ENCODE peak calls at places on chromosomes 7 and 10, in four cellular contexts. J, I, A and L are unnamed samples.

GRCh38 chr10:119701861-119702260 is 24.0 kb upstream of the INPP5F start:
- DNase-seq in J (peak), I (no peak), A (no peak), L (no peak)

GRCh38 chr10:68074404-68074774 is 694 bp downstream of the HERC4 start:
- DNase-seq in J (no peak), I (no peak), A (no peak), L (no peak)

GRCh38 chr7:44574286-44574872 is 671 bp upstream of the DDX56 start:
- DNase-seq in J (no peak), I (no peak), A (no peak), L (no peak)

GRCh38 chr7:135204271-135204872 is 7.0 kb downstream of the WDR91 start:
- DNase-seq in J (peak), I (no peak), A (no peak), L (no peak)

GRCh38 chr7:17989546-17989945 is 38.1 kb downstream of the PRPS1L1 start:
- DNase-seq in J (peak), I (peak), A (no peak), L (no peak)

GRCh38 chr10:70660722-70661121 is 11.6 kb upstream of the ADAMTS14 start:
- DNase-seq in J (no peak), I (no peak), A (no peak), L (no peak)

GRCh38 chr7:73623798-73624668 is at the start of gene MLXIPL:
- DNase-seq in J (peak), I (peak), A (peak), L (no peak)

GRCh38 chr7:98630770-98631169 is 13.7 kb downstream of the NPTX2 start:
- DNase-seq in J (no peak), I (no peak), A (no peak), L (no peak)

GRCh38 chr10:89853796-89854195 is 152.4 kb downstream of the KIF20B start:
- DNase-seq in J (no peak), I (no peak), A (no peak), L (no peak)

GRCh38 chr10:29160110-29160669 is 128.7 kb upstream of the LYZL1 start:
- DNase-seq in J (peak), I (no peak), A (no peak), L (peak)

GRCh38 chr7:19665399-19666008 is 43.3 kb downstream of the POLR1F start:
- DNase-seq in J (peak), I (no peak), A (no peak), L (peak)

GRCh38 chr7:110922906-110923305 is 168.0 kb upstream of the LRRN3 start:
- DNase-seq in J (peak), I (no peak), A (no peak), L (no peak)

GRCh38 chr10:99328579-99329237 is 448 bp upstream of the CNNM1 start:
- DNase-seq in J (no peak), I (no peak), A (no peak), L (no peak)

GRCh38 chr10:73827346-73828089 is 16.1 kb upstream of the NDST2 start:
- DNase-seq in J (no peak), I (no peak), A (no peak), L (no peak)

GRCh38 chr10:43961523-43962345 is 313.1 kb upstream of the ZNF32 start:
- DNase-seq in J (no peak), I (no peak), A (no peak), L (no peak)

GRCh38 chr7:76430836-76431235 is 6.1 kb downstream of the ZP3 start:
- DNase-seq in J (no peak), I (no peak), A (no peak), L (no peak)

GRCh38 chr10:66747451-66747850 is 178.4 kb upstream of the LRRTM3 start:
- DNase-seq in J (no peak), I (no peak), A (no peak), L (no peak)

GRCh38 chr7:142868188-142868811 is 13.4 kb downstream of the EPHB6 start:
- DNase-seq in J (no peak), I (no peak), A (no peak), L (no peak)

GRCh38 chr10:58217612-58218011 is 50.1 kb downstream of the IPMK start:
- DNase-seq in J (peak), I (no peak), A (no peak), L (no peak)

GRCh38 chr7:92778972-92779371 is 57.4 kb downstream of the CDK6 start:
- DNase-seq in J (no peak), I (peak), A (no peak), L (peak)

GRCh38 chr7:90931996-90932912 is 332.0 kb upstream of the FZD1 start:
- DNase-seq in J (no peak), I (peak), A (no peak), L (no peak)

GRCh38 chr7:121504478-121504877 is 108.4 kb upstream of the FAM3C start:
- DNase-seq in J (peak), I (no peak), A (no peak), L (no peak)

GRCh38 chr7:30914611-30915601 is 3.3 kb downstream of the AQP1 start:
- DNase-seq in J (no peak), I (no peak), A (no peak), L (peak)

GRCh38 chr10:35950221-35950620 is 308.1 kb upstream of the FZD8 start:
- DNase-seq in J (no peak), I (no peak), A (no peak), L (no peak)

GRCh38 chr7:22854158-22855048 is 31.8 kb upstream of the TOMM7 start:
- DNase-seq in J (peak), I (peak), A (peak), L (peak)

GRCh38 chr10:61757525-61758397 is 95.0 kb downstream of the CABCOCO1 start:
- DNase-seq in J (peak), I (peak), A (no peak), L (no peak)

GRCh38 chr7:17132726-17133125 is 165.7 kb upstream of the AHR start:
- DNase-seq in J (no peak), I (no peak), A (no peak), L (no peak)

GRCh38 chr10:133241501-133242205 is 4.0 kb downstream of the VENTX start:
- DNase-seq in J (no peak), I (no peak), A (no peak), L (no peak)

GRCh38 chr7:157692156-157693011 is 355.6 kb downstream of the DNAJB6 start:
- DNase-seq in J (no peak), I (no peak), A (no peak), L (peak)

GRCh38 chr10:72107325-72108003 is 19.1 kb upstream of the SPOCK2 start:
- DNase-seq in J (no peak), I (no peak), A (no peak), L (no peak)

GRCh38 chr10:127506094-127506493 is 43.0 kb upstream of the NPS start:
- DNase-seq in J (no peak), I (no peak), A (no peak), L (no peak)

GRCh38 chr7:17725761-17726160 is 214.5 kb downstream of the SNX13 start:
- DNase-seq in J (peak), I (no peak), A (no peak), L (no peak)

GRCh38 chr10:68330852-68331454 is 911 bp upstream of the HNRNPH3 start:
- DNase-seq in J (no peak), I (peak), A (no peak), L (no peak)

GRCh38 chr7:155420116-155420515 is 37.8 kb upstream of the EN2 start:
- DNase-seq in J (no peak), I (no peak), A (no peak), L (no peak)

GRCh38 chr10:43231523-43232078 is 35.3 kb downstream of the RASGEF1A start:
- DNase-seq in J (no peak), I (peak), A (no peak), L (no peak)

GRCh38 chr10:46283217-46283944 is 3.4 kb upstream of the ANTXRL start:
- DNase-seq in J (no peak), I (peak), A (peak), L (no peak)

GRCh38 chr10:46284286-46285229 is 2.2 kb upstream of the ANTXRL start:
- DNase-seq in J (peak), I (peak), A (peak), L (peak)

GRCh38 chr10:46283945-46284285 is 2.9 kb upstream of the ANTXRL start:
- DNase-seq in J (no peak), I (peak), A (no peak), L (no peak)

GRCh38 chr10:46285300-46285699 is 1.5 kb upstream of the ANTXRL start:
- DNase-seq in J (no peak), I (peak), A (no peak), L (no peak)

GRCh38 chr10:46282460-46283216 is 4.2 kb upstream of the ANTXRL start:
- DNase-seq in J (peak), I (peak), A (peak), L (peak)
- TF ChIP-seq POLR2A in J (no peak), I (no peak), A (no peak), L (peak)

GRCh38 chr7:1028044-1028770 is 16.1 kb upstream of the GPR146 start:
- DNase-seq in J (peak), I (peak), A (peak), L (peak)
- TF ChIP-seq POLR2A in J (peak), I (peak), A (no peak), L (peak)

DNA sequence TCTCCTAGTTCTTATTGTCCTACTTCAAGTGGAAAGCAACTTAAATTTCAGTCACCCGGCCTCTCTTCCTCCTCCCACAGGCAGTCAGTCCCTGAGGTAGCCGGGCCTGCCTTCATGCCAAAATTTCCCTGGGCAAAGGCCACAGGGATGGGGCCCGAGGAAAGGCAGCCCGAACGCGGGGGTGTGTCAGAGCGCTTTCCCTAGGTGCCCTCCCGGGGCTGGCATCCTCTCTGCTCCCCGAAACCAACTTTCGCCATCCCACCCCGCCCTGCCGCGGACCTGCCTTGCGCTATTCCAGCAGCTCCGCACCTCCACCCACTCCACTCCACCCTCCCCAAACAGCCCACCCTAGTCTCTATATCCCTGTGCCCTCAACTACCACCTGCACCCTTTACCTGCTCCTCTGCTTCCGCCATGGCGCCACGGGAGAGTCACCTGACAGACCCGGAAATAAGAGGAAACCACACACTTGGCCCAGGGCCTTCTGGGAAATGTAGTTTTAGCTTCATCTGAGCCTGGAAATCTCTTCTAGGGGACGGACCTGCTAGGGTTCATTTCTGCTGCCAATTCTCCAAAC is at the start of gene VPS41:
- DNase-seq in J (peak), I (peak), A (peak), L (peak)
- TF ChIP-seq POLR2A in J (peak), I (peak), A (no peak), L (peak)

GRCh38 chr10:49298990-49299815 is at the start of gene C10orf71:
- DNase-seq in J (no peak), I (no peak), A (no peak), L (no peak)

GRCh38 chr10:49301302-49301701 is 2.3 kb downstream of the C10orf71 start:
- DNase-seq in J (no peak), I (no peak), A (no peak), L (no peak)

GRCh38 chr10:49298666-49298989 is 342 bp upstream of the C10orf71 start:
- DNase-seq in J (no peak), I (no peak), A (no peak), L (no peak)

GRCh38 chr10:49299816-49300139 is 808 bp downstream of the C10orf71 start:
- DNase-seq in J (no peak), I (no peak), A (no peak), L (no peak)

DNA sequence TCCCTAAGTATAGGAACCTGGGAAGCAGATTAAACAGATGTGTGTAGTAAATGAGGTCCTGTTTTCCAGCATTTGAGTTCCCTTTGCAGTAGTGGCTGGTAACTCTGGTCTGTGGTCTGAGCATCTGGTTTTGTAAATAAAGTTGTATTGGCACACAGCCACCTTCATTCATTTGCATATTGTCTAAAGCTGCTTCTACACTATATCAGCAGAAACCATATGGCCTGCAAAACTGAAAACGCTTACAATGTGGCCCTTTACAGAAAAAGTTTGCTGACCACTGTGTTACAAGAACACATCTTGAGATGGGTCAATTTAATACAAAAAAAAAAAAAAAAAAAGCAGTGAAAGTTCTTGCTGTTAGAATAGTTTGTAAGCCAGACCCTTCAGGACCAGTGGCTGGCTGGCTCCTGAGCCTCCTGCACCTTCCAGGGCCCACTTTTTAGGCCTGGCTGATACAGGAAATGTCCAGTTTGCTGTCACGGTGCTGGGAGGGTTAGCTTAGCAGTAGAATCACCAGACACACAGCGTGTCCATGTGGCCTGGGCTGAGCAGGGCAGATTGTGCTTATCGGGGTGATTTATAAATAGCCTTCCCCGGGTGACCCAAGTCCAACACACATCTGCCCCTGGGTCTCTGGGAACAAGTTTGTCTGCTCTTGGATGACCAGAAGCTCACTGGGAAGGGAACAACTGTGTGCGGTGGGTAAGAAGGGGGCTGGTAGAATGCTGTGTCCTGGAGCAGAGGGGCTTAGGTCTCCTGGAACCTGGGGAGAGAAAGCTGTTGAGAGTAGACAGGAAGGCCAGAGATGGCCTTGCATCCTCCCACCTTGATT is 1.4 kb downstream of the C10orf71 start:
- DNase-seq in J (no peak), I (no peak), A (no peak), L (no peak)
- TF ChIP-seq POLR2A in J (no peak), I (no peak), A (no peak), L (no peak)